ENCODE peak calls at places on chromosomes 12 and 14, in seven cellular contexts. One of them, this sample, is unnamed.

GRCh38 chr14:91292476-91292875 is 48.0 kb upstream of the GPR68 start:
- DNase-seq in HCT116: no peak
- DNase-seq in NT2/D1: no peak
- DNase-seq in K562: no peak
- DNase-seq in HepG2: no peak
- DNase-seq in SK-N-SH: no peak
- DNase-seq in GM12878: no peak
- DNase-seq in this sample: no peak

GRCh38 chr12:16088421-16088820 is 177.3 kb downstream of the DERA start:
- DNase-seq in HCT116: no peak
- DNase-seq in NT2/D1: no peak
- DNase-seq in K562: no peak
- DNase-seq in HepG2: no peak
- DNase-seq in SK-N-SH: no peak
- DNase-seq in GM12878: no peak
- DNase-seq in this sample: no peak

GRCh38 chr12:119096429-119097202 is 82.1 kb upstream of the HSPB8 start:
- DNase-seq in HCT116: no peak
- DNase-seq in NT2/D1: peak; percentile 74
- DNase-seq in K562: no peak
- DNase-seq in HepG2: no peak
- DNase-seq in SK-N-SH: no peak
- DNase-seq in GM12878: no peak
- DNase-seq in this sample: peak; percentile 58

GRCh38 chr14:22656945-22657711 is 13.0 kb upstream of the OR6J1 start:
- DNase-seq in HCT116: no peak
- DNase-seq in NT2/D1: no peak
- DNase-seq in K562: no peak
- DNase-seq in HepG2: no peak
- DNase-seq in SK-N-SH: no peak
- DNase-seq in GM12878: no peak
- DNase-seq in this sample: no peak

GRCh38 chr14:75232597-75232996 is 46.0 kb upstream of the FOS start:
- DNase-seq in HCT116: no peak
- DNase-seq in NT2/D1: no peak
- DNase-seq in K562: no peak
- DNase-seq in HepG2: no peak
- DNase-seq in SK-N-SH: no peak
- DNase-seq in GM12878: no peak
- DNase-seq in this sample: no peak

GRCh38 chr12:116490481-116490880 is 68.7 kb upstream of the MAP1LC3B2 start:
- DNase-seq in HCT116: no peak
- DNase-seq in NT2/D1: no peak
- DNase-seq in K562: no peak
- DNase-seq in HepG2: no peak
- DNase-seq in SK-N-SH: no peak
- DNase-seq in GM12878: no peak
- DNase-seq in this sample: no peak

GRCh38 chr12:100956311-100956852 is 161.8 kb downstream of the ANO4 start:
- DNase-seq in HCT116: no peak
- DNase-seq in NT2/D1: no peak
- DNase-seq in K562: no peak
- DNase-seq in HepG2: no peak
- DNase-seq in SK-N-SH: no peak
- DNase-seq in GM12878: no peak
- DNase-seq in this sample: no peak

GRCh38 chr14:68784298-68784910 is 8.5 kb downstream of the ZFP36L1 start:
- DNase-seq in HCT116: no peak
- DNase-seq in NT2/D1: no peak
- DNase-seq in K562: no peak
- DNase-seq in HepG2: peak; percentile 99
- DNase-seq in SK-N-SH: no peak
- DNase-seq in GM12878: no peak
- DNase-seq in this sample: peak; percentile 49

GRCh38 chr12:71742998-71743397 is 11.7 kb upstream of the RAB21 start:
- DNase-seq in HCT116: no peak
- DNase-seq in NT2/D1: no peak
- DNase-seq in K562: no peak
- DNase-seq in HepG2: no peak
- DNase-seq in SK-N-SH: no peak
- DNase-seq in GM12878: no peak
- DNase-seq in this sample: no peak

GRCh38 chr12:82130763-82131162 is 227.4 kb downstream of the CCDC59 start:
- DNase-seq in HCT116: no peak
- DNase-seq in NT2/D1: no peak
- DNase-seq in K562: no peak
- DNase-seq in HepG2: no peak
- DNase-seq in SK-N-SH: no peak
- DNase-seq in GM12878: no peak
- DNase-seq in this sample: no peak

GRCh38 chr12:51383281-51383905 is 7.8 kb downstream of the GALNT6 start:
- DNase-seq in HCT116: no peak
- DNase-seq in NT2/D1: no peak
- DNase-seq in K562: no peak
- DNase-seq in HepG2: no peak
- DNase-seq in SK-N-SH: no peak
- DNase-seq in GM12878: no peak
- DNase-seq in this sample: no peak

GRCh38 chr14:104873380-104874055 is 8.4 kb downstream of the CEP170B start:
- DNase-seq in HCT116: no peak
- DNase-seq in NT2/D1: no peak
- DNase-seq in K562: no peak
- DNase-seq in HepG2: no peak
- DNase-seq in SK-N-SH: no peak
- DNase-seq in GM12878: no peak
- DNase-seq in this sample: peak; percentile 41

GRCh38 chr14:100983710-100984109 is 80.2 kb upstream of the RTL1 start:
- DNase-seq in HCT116: no peak
- DNase-seq in NT2/D1: no peak
- DNase-seq in K562: no peak
- DNase-seq in HepG2: no peak
- DNase-seq in SK-N-SH: no peak
- DNase-seq in GM12878: no peak
- DNase-seq in this sample: no peak

GRCh38 chr12:89259831-89260230 is 92.5 kb downstream of the DUSP6 start:
- DNase-seq in HCT116: no peak
- DNase-seq in NT2/D1: no peak
- DNase-seq in K562: no peak
- DNase-seq in HepG2: no peak
- DNase-seq in SK-N-SH: no peak
- DNase-seq in GM12878: no peak
- DNase-seq in this sample: no peak

GRCh38 chr14:96117997-96118790 is 79.0 kb downstream of the C14orf132 start:
- DNase-seq in HCT116: no peak
- DNase-seq in NT2/D1: no peak
- DNase-seq in K562: no peak
- DNase-seq in HepG2: no peak
- DNase-seq in SK-N-SH: no peak
- DNase-seq in GM12878: no peak
- DNase-seq in this sample: no peak

GRCh38 chr14:96114002-96114401 is 74.8 kb downstream of the C14orf132 start:
- DNase-seq in HCT116: no peak
- DNase-seq in NT2/D1: no peak
- DNase-seq in K562: no peak
- DNase-seq in HepG2: no peak
- DNase-seq in SK-N-SH: no peak
- DNase-seq in GM12878: no peak
- DNase-seq in this sample: no peak

GRCh38 chr14:96120392-96120791 is 81.2 kb downstream of the C14orf132 start:
- DNase-seq in HCT116: no peak
- DNase-seq in NT2/D1: no peak
- DNase-seq in K562: no peak
- DNase-seq in HepG2: no peak
- DNase-seq in SK-N-SH: peak; percentile 33
- DNase-seq in GM12878: no peak
- DNase-seq in this sample: no peak

GRCh38 chr14:96119947-96120346 is 80.8 kb downstream of the C14orf132 start:
- DNase-seq in HCT116: no peak
- DNase-seq in NT2/D1: no peak
- DNase-seq in K562: no peak
- DNase-seq in HepG2: no peak
- DNase-seq in SK-N-SH: no peak
- DNase-seq in GM12878: no peak
- DNase-seq in this sample: no peak

DNA sequence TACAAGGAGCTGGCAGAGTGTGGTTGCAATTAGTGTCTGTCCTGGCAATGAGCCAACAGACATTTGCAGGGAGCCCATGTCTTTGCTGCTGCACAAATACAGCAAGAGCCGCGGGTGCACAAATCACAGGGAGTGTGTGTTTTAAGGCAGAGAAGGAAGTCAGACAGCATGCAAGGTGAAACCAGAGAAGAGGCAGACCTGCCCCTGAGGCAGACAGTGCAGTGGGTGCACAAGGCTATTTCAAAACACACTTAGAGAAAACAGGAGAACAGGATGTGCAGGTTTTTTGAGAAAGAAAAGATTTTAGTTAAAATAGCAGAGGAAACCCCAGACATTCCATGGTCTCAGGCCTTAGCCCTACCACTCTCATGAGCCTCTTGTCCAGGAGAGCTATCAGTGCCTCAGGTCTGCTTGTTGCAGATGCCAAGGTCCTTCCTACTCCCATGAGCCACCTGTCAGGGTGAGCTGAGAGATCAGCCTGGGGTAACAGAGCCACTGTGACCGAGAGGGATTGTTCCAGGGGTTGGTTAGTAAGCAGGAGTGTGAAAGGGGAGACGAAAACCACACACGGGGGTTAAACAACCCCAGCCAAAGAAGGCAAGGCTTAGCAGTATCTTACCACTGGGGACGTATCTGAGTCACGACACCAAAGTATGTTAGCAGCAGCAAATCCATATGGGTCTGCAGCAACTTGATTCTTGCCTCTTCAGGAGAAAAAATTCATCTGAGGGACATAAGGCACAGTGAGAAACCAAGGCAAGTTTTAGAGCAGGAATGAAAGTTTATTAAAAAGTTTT is 78.1 kb downstream of the C14orf132 start:
- DNase-seq in HCT116: no peak
- DNase-seq in NT2/D1: no peak
- DNase-seq in K562: no peak
- DNase-seq in HepG2: no peak
- DNase-seq in SK-N-SH: peak; percentile 49
- DNase-seq in GM12878: no peak
- DNase-seq in this sample: no peak
- TF ChIP-seq YY1 in HCT116: no peak
- TF ChIP-seq YY1 in NT2/D1: no peak
- TF ChIP-seq YY1 in K562: no peak
- TF ChIP-seq YY1 in HepG2: no peak
- TF ChIP-seq YY1 in SK-N-SH: no peak
- TF ChIP-seq YY1 in GM12878: no peak
- TF ChIP-seq YY1 in this sample: no peak

DNA sequence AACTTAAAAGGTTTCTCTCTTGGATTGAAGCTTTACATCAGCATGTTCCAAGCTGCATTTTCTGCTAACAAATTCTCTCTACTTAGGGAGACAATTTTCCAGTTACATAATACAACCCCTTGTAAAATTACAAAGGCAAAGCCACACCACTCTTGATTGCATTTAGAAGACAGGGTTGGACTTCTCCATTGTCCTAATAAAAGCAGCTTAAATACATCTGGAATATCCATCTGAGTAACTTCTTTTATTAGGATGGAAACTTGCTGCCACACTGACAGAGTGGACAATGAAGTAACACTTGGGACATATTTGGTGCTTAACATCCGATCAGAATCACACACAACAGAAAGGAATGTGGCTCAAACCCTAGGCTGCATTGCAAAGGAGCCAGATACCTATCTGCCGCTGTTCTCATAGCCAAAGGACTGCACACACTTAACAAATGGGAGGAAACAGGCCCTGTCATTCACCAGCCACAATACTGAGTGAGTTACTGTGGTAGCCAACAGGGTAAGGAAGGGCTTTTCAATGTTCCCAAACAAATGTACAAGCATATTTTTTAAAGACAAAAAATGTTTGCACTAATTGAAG is 157.2 kb downstream of the PAX9 start:
- DNase-seq in HCT116: no peak
- DNase-seq in NT2/D1: no peak
- DNase-seq in K562: peak; percentile 6
- DNase-seq in HepG2: no peak
- DNase-seq in SK-N-SH: no peak
- DNase-seq in GM12878: no peak
- DNase-seq in this sample: no peak
- TF ChIP-seq YY1 in HCT116: no peak
- TF ChIP-seq YY1 in NT2/D1: no peak
- TF ChIP-seq YY1 in K562: no peak
- TF ChIP-seq YY1 in HepG2: no peak
- TF ChIP-seq YY1 in SK-N-SH: no peak
- TF ChIP-seq YY1 in GM12878: no peak
- TF ChIP-seq YY1 in this sample: no peak

GRCh38 chr12:48972213-48973021 is 882 bp upstream of the WNT10B start:
- DNase-seq in HCT116: no peak
- DNase-seq in NT2/D1: no peak
- DNase-seq in K562: no peak
- DNase-seq in HepG2: no peak
- DNase-seq in SK-N-SH: peak; percentile 38
- DNase-seq in GM12878: no peak
- DNase-seq in this sample: no peak
- TF ChIP-seq YY1 in HCT116: no peak
- TF ChIP-seq YY1 in NT2/D1: no peak
- TF ChIP-seq YY1 in K562: no peak
- TF ChIP-seq YY1 in HepG2: no peak
- TF ChIP-seq YY1 in SK-N-SH: no peak
- TF ChIP-seq YY1 in GM12878: no peak
- TF ChIP-seq YY1 in this sample: no peak

GRCh38 chr14:97456497-97456896 is 659.3 kb downstream of the VRK1 start:
- DNase-seq in HCT116: no peak
- DNase-seq in NT2/D1: no peak
- DNase-seq in K562: no peak
- DNase-seq in HepG2: no peak
- DNase-seq in SK-N-SH: no peak
- DNase-seq in GM12878: no peak
- DNase-seq in this sample: no peak

GRCh38 chr14:97458302-97459137 is 661.3 kb downstream of the VRK1 start:
- DNase-seq in HCT116: no peak
- DNase-seq in NT2/D1: peak; percentile 50
- DNase-seq in K562: no peak
- DNase-seq in HepG2: no peak
- DNase-seq in SK-N-SH: peak; percentile 12
- DNase-seq in GM12878: no peak
- DNase-seq in this sample: peak; percentile 67

GRCh38 chr14:97459180-97459579 is 662.0 kb downstream of the VRK1 start:
- DNase-seq in HCT116: no peak
- DNase-seq in NT2/D1: no peak
- DNase-seq in K562: no peak
- DNase-seq in HepG2: no peak
- DNase-seq in SK-N-SH: no peak
- DNase-seq in GM12878: no peak
- DNase-seq in this sample: no peak

GRCh38 chr14:97453991-97454390 is 656.8 kb downstream of the VRK1 start:
- DNase-seq in HCT116: no peak
- DNase-seq in NT2/D1: no peak
- DNase-seq in K562: no peak
- DNase-seq in HepG2: no peak
- DNase-seq in SK-N-SH: no peak
- DNase-seq in GM12878: no peak
- DNase-seq in this sample: no peak

DNA sequence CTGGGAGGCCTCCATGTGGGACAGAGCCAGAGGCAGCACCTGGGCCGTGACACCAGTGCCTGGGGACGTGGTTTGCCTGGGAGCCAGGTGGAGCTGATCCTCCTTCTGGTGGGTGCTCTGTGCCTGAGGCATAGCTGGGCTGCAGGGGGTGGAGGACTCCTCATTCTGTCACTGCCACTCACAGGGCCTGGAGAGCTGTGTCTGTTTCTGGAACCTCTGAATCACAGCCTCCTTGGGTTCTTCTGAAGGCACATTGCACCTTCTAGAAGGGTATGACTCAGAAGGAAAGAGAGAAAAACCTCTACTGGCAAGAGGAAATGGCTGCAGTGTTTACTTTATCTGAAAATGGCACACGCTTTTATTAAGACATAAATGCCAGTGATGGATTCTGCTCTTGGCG is 659.8 kb downstream of the VRK1 start:
- DNase-seq in HCT116: no peak
- DNase-seq in NT2/D1: no peak
- DNase-seq in K562: no peak
- DNase-seq in HepG2: no peak
- DNase-seq in SK-N-SH: no peak
- DNase-seq in GM12878: no peak
- DNase-seq in this sample: no peak
- TF ChIP-seq YY1 in HCT116: no peak
- TF ChIP-seq YY1 in NT2/D1: no peak
- TF ChIP-seq YY1 in K562: no peak
- TF ChIP-seq YY1 in HepG2: no peak
- TF ChIP-seq YY1 in SK-N-SH: no peak
- TF ChIP-seq YY1 in GM12878: peak; percentile 55
- TF ChIP-seq YY1 in this sample: no peak